ENCODE peak calls at places on chromosomes 4 and X, in six cellular contexts. M is HepG2, T is upper lobe of left lung, P is GM12878, U is A549, W is K562. A is an unnamed sample.

GRCh38 chr4:84938316-84938715 is 28.2 kb downstream of the WDFY3 start:
- ATAC-seq in M (no peak), T (peak; percentile 69), P (no peak), U (no peak), W (no peak), A (peak; percentile 68)

GRCh38 chr4:26412381-26413372 is 77.6 kb downstream of the CCKAR start:
- ATAC-seq in M (peak; percentile 43), T (peak; percentile 45), P (no peak), U (no peak), W (no peak), A (peak; percentile 48)

GRCh38 chr4:115965588-115965987 is 852.2 kb upstream of the NDST4 start:
- ATAC-seq in M (no peak), T (no peak), P (no peak), U (no peak), W (no peak), A (no peak)

GRCh38 chr4:150302553-150302952 is 224.3 kb downstream of the DCLK2 start:
- ATAC-seq in M (peak; percentile 44), T (peak; percentile 60), P (no peak), U (no peak), W (peak; percentile 70), A (peak; percentile 50)

GRCh38 chrX:40749874-40750273 is 14.5 kb upstream of the MED14 start:
- ATAC-seq in M (no peak), T (no peak), P (peak; percentile 98), U (no peak), W (no peak), A (no peak)

GRCh38 chr4:14079601-14080000 is 452.1 kb upstream of the BOD1L1 start:
- ATAC-seq in M (no peak), T (no peak), P (peak; percentile 29), U (no peak), W (no peak), A (no peak)

GRCh38 chr4:15414601-15415091 is 13.2 kb upstream of the C1QTNF7 start:
- ATAC-seq in M (no peak), T (peak; percentile 78), P (no peak), U (no peak), W (no peak), A (peak; percentile 85)

GRCh38 chr4:336099-336892 is 1.3 kb upstream of the ZNF141 start:
- ATAC-seq in M (no peak), T (peak; percentile 18), P (no peak), U (no peak), W (no peak), A (peak; percentile 9)

GRCh38 chrX:41526925-41527324 is 79.8 kb downstream of the NYX start:
- ATAC-seq in M (no peak), T (no peak), P (no peak), U (peak; percentile 62), W (no peak), A (no peak)

GRCh38 chrX:34555481-34555880 is 101.6 kb downstream of the TMEM47 start:
- ATAC-seq in M (no peak), T (no peak), P (no peak), U (no peak), W (no peak), A (no peak)

GRCh38 chr4:114642173-114642780 is 43.7 kb downstream of the UGT8 start:
- ATAC-seq in M (no peak), T (no peak), P (no peak), U (no peak), W (no peak), A (no peak)

GRCh38 chr4:7630559-7631287 is 196.0 kb upstream of the PSAPL1 start:
- ATAC-seq in M (peak; percentile 89), T (peak; percentile 89), P (no peak), U (peak; percentile 87), W (no peak), A (peak; percentile 74)

GRCh38 chr4:12729384-12729783 is 754.8 kb downstream of the RAB28 start:
- ATAC-seq in M (no peak), T (no peak), P (peak; percentile 48), U (no peak), W (peak; percentile 42), A (no peak)

GRCh38 chr4:31094474-31094873 is 374.3 kb downstream of the PCDH7 start:
- ATAC-seq in M (no peak), T (no peak), P (no peak), U (no peak), W (no peak), A (no peak)

GRCh38 chr4:31085736-31086135 is 365.6 kb downstream of the PCDH7 start:
- ATAC-seq in M (no peak), T (no peak), P (no peak), U (no peak), W (no peak), A (no peak)

GRCh38 chr4:31086771-31087330 is 366.7 kb downstream of the PCDH7 start:
- ATAC-seq in M (no peak), T (no peak), P (no peak), U (no peak), W (no peak), A (no peak)

GRCh38 chr4:31088600-31089230 is 368.5 kb downstream of the PCDH7 start:
- ATAC-seq in M (no peak), T (no peak), P (peak; percentile 61), U (no peak), W (no peak), A (no peak)

GRCh38 chr4:31089815-31090214 is 369.6 kb downstream of the PCDH7 start:
- ATAC-seq in M (no peak), T (peak; percentile 38), P (no peak), U (no peak), W (no peak), A (no peak)
- TF ChIP-seq EP300 in M (no peak), T (peak; percentile 96), P (no peak), U (no peak), W (no peak), A (no peak)

GRCh38 chr4:78534286-78534955 is 17.1 kb upstream of the ANXA3 start:
- ATAC-seq in M (peak; percentile 72), T (no peak), P (no peak), U (no peak), W (no peak), A (no peak)
- TF ChIP-seq EP300 in M (no peak), T (no peak), P (no peak), U (no peak), W (no peak), A (no peak)

DNA sequence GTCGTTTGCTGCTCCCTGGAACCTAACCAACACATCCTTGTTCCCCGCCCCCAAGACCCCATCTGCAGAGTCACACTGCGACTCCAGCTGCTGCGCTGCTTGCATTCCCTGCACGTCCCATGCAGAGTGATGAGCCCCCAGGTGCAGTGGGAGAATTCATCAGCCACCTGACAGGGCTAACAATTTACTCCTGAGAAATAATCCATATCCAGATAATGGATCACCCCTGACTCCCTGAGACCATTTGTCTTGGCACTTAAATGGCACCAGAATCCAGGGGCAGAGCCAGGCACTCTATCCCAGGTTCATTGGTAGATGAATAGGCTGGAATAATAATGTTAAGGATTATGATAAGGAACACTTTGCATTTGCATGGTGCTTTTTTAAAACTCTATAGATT is 12.4 kb upstream of the ARHGAP36 start:
- ATAC-seq in M (no peak), T (no peak), P (no peak), U (no peak), W (no peak), A (no peak)
- TF ChIP-seq EP300 in M (no peak), T (no peak), P (no peak), U (no peak), W (no peak), A (no peak)

GRCh38 chr4:186557061-186557460 is 1.7 kb upstream of the MTNR1A start:
- ATAC-seq in M (no peak), T (no peak), P (no peak), U (no peak), W (no peak), A (no peak)

GRCh38 chr4:186554890-186555827 is at the start of gene MTNR1A:
- ATAC-seq in M (peak; percentile 88), T (peak; percentile 19), P (no peak), U (peak; percentile 85), W (peak; percentile 21), A (no peak)

GRCh38 chr4:186553717-186554116 is 1.6 kb downstream of the MTNR1A start:
- ATAC-seq in M (peak; percentile 21), T (no peak), P (no peak), U (no peak), W (peak; percentile 56), A (no peak)

GRCh38 chr4:186554485-186554884 is 882 bp downstream of the MTNR1A start:
- ATAC-seq in M (peak; percentile 83), T (peak; percentile 37), P (no peak), U (peak; percentile 76), W (peak; percentile 84), A (no peak)

DNA sequence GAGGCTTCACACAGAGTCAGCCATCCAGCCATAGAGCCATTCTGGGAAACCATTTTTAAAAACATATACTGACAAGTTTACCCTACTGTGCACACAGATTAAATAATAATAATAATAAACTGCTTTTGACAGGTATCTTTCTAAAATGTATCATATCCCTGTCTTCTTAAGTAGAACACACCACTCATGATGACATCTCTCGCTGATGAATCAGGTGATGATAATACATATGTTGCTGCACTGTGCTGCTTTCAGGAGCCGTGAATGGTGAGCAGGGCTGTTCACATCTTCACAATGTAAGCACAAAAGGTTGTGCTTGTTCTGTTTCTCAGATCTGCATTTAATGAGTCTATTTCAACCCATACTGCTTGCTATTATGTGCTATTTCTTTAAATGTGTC is 3.5 kb downstream of the MTNR1A start:
- ATAC-seq in M (no peak), T (no peak), P (no peak), U (no peak), W (no peak), A (no peak)
- TF ChIP-seq EP300 in M (no peak), T (no peak), P (no peak), U (no peak), W (no peak), A (no peak)

GRCh38 chr4:108854781-108855180 is 91.9 kb upstream of the ETNPPL start:
- ATAC-seq in M (no peak), T (no peak), P (no peak), U (no peak), W (no peak), A (no peak)
- TF ChIP-seq EP300 in M (no peak), T (no peak), P (no peak), U (no peak), W (no peak), A (no peak)

DNA sequence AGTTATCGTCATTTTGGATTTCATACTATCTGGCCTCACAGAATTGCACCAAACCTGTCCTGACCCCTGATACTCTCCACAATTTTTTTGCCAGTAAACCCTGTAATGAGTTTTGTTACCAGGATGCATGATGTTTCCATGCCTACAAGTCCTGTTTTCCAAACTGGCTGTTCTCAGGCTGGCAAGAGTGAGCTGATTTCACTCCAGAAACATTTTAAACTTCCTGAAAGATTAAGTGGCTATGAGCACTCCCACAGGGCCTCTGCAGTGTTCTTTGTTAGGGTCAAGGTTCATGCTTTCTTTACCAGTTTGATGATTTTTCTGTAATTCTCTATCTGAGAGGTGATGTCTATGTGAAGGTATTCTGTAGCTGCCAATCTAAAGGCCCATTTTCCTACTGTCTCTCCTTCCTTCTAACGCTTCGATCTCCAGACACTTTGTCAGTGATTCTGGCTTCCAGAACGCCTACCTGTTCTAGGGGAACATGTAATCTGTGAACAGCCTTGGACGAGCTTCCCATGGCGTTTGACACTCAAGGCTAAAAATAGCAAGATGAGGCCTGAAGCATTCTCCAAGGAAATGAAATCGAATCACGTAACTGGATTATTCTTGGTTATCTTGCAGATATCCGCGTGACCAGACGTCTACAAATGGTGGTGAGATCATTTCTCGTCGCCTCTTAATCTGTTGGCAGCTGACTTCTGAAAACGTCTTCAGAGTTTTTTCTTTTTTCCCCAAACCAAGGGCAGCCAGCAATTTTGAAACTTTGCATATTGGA is 31.9 kb upstream of the PDLIM3 start:
- ATAC-seq in M (peak; percentile 74), T (peak; percentile 87), P (no peak), U (no peak), W (peak; percentile 32), A (peak; percentile 83)
- TF ChIP-seq EP300 in M (no peak), T (peak; percentile 6), P (no peak), U (no peak), W (no peak), A (peak; percentile 40)

A was measured in gastroesophageal sphincter.